ENCODE peak calls at places on chromosomes 2 and 18, in seven cellular contexts. One of them, this sample, is unnamed.

GRCh38 chr2:220811952-220812570 is 760.0 kb downstream of the EPHA4 start:
- DNase-seq in GM23338: no peak
- DNase-seq in psoas muscle: no peak
- DNase-seq in Peyer's patch: no peak
- DNase-seq in IMR-90: peak; percentile 75
- DNase-seq in neural progenitor cell: no peak
- DNase-seq in WERI-Rb-1: no peak
- DNase-seq in this sample: no peak

GRCh38 chr2:181130686-181131085 is 150.3 kb downstream of the UBE2E3 start:
- DNase-seq in GM23338: no peak
- DNase-seq in psoas muscle: no peak
- DNase-seq in Peyer's patch: no peak
- DNase-seq in IMR-90: no peak
- DNase-seq in neural progenitor cell: no peak
- DNase-seq in WERI-Rb-1: no peak
- DNase-seq in this sample: no peak

GRCh38 chr2:222915092-222915957 is 54.5 kb downstream of the ACSL3 start:
- DNase-seq in GM23338: no peak
- DNase-seq in psoas muscle: no peak
- DNase-seq in Peyer's patch: no peak
- DNase-seq in IMR-90: peak; percentile 41
- DNase-seq in neural progenitor cell: no peak
- DNase-seq in WERI-Rb-1: no peak
- DNase-seq in this sample: no peak

GRCh38 chr18:72100465-72100864 is 443.7 kb downstream of the CBLN2 start:
- DNase-seq in GM23338: no peak
- DNase-seq in psoas muscle: no peak
- DNase-seq in Peyer's patch: no peak
- DNase-seq in IMR-90: no peak
- DNase-seq in neural progenitor cell: peak; percentile 19
- DNase-seq in WERI-Rb-1: no peak
- DNase-seq in this sample: no peak

GRCh38 chr18:14922965-14923565 is 175.1 kb downstream of the ANKRD30B start:
- DNase-seq in GM23338: no peak
- DNase-seq in psoas muscle: no peak
- DNase-seq in Peyer's patch: no peak
- DNase-seq in IMR-90: no peak
- DNase-seq in neural progenitor cell: no peak
- DNase-seq in WERI-Rb-1: no peak
- DNase-seq in this sample: no peak

GRCh38 chr2:112187046-112187715 is 49.0 kb downstream of the FBLN7 start:
- DNase-seq in GM23338: no peak
- DNase-seq in psoas muscle: no peak
- DNase-seq in Peyer's patch: no peak
- DNase-seq in IMR-90: no peak
- DNase-seq in neural progenitor cell: no peak
- DNase-seq in WERI-Rb-1: no peak
- DNase-seq in this sample: no peak

GRCh38 chr18:48923746-48924580 is 26.8 kb downstream of the SMAD7 start:
- DNase-seq in GM23338: no peak
- DNase-seq in psoas muscle: no peak
- DNase-seq in Peyer's patch: peak; percentile 60
- DNase-seq in IMR-90: peak; percentile 69
- DNase-seq in neural progenitor cell: no peak
- DNase-seq in WERI-Rb-1: no peak
- DNase-seq in this sample: peak; percentile 46

GRCh38 chr18:2924920-2925319 is 78.1 kb downstream of the EMILIN2 start:
- DNase-seq in GM23338: no peak
- DNase-seq in psoas muscle: no peak
- DNase-seq in Peyer's patch: no peak
- DNase-seq in IMR-90: no peak
- DNase-seq in neural progenitor cell: no peak
- DNase-seq in WERI-Rb-1: no peak
- DNase-seq in this sample: no peak

GRCh38 chr18:77248873-77249582 is 620 bp upstream of the GALR1 start:
- DNase-seq in GM23338: peak; percentile 38
- DNase-seq in psoas muscle: no peak
- DNase-seq in Peyer's patch: no peak
- DNase-seq in IMR-90: no peak
- DNase-seq in neural progenitor cell: peak; percentile 44
- DNase-seq in WERI-Rb-1: peak; percentile 35
- DNase-seq in this sample: no peak

GRCh38 chr2:88450925-88451575 is 1.4 kb downstream of the FOXI3 start:
- DNase-seq in GM23338: peak; percentile 32
- DNase-seq in psoas muscle: no peak
- DNase-seq in Peyer's patch: no peak
- DNase-seq in IMR-90: no peak
- DNase-seq in neural progenitor cell: no peak
- DNase-seq in WERI-Rb-1: no peak
- DNase-seq in this sample: no peak

GRCh38 chr2:86622878-86623548 is 652 bp downstream of the RNF103 start:
- DNase-seq in GM23338: peak; percentile 43
- DNase-seq in psoas muscle: peak; percentile 82
- DNase-seq in Peyer's patch: peak; percentile 76
- DNase-seq in IMR-90: no peak
- DNase-seq in neural progenitor cell: no peak
- DNase-seq in WERI-Rb-1: peak; percentile 44
- DNase-seq in this sample: peak; percentile 25

GRCh38 chr2:62099050-62099449 is 96.9 kb upstream of the B3GNT2 start:
- DNase-seq in GM23338: no peak
- DNase-seq in psoas muscle: no peak
- DNase-seq in Peyer's patch: no peak
- DNase-seq in IMR-90: no peak
- DNase-seq in neural progenitor cell: no peak
- DNase-seq in WERI-Rb-1: no peak
- DNase-seq in this sample: no peak

GRCh38 chr2:23530121-23530908 is 145.3 kb downstream of the KLHL29 start:
- DNase-seq in GM23338: no peak
- DNase-seq in psoas muscle: no peak
- DNase-seq in Peyer's patch: no peak
- DNase-seq in IMR-90: no peak
- DNase-seq in neural progenitor cell: no peak
- DNase-seq in WERI-Rb-1: peak; percentile 91
- DNase-seq in this sample: no peak

GRCh38 chr18:53490019-53490418 is 734.5 kb downstream of the MBD2 start:
- DNase-seq in GM23338: no peak
- DNase-seq in psoas muscle: no peak
- DNase-seq in Peyer's patch: no peak
- DNase-seq in IMR-90: no peak
- DNase-seq in neural progenitor cell: no peak
- DNase-seq in WERI-Rb-1: no peak
- DNase-seq in this sample: no peak

GRCh38 chr2:112093216-112093615 is 38.1 kb downstream of the TMEM87B start:
- DNase-seq in GM23338: no peak
- DNase-seq in psoas muscle: no peak
- DNase-seq in Peyer's patch: no peak
- DNase-seq in IMR-90: peak; percentile 29
- DNase-seq in neural progenitor cell: no peak
- DNase-seq in WERI-Rb-1: no peak
- DNase-seq in this sample: no peak

GRCh38 chr2:121309801-121310200 is 24.8 kb upstream of the TFCP2L1 start:
- DNase-seq in GM23338: no peak
- DNase-seq in psoas muscle: no peak
- DNase-seq in Peyer's patch: no peak
- DNase-seq in IMR-90: no peak
- DNase-seq in neural progenitor cell: no peak
- DNase-seq in WERI-Rb-1: no peak
- DNase-seq in this sample: no peak

GRCh38 chr2:196101325-196101981 is 32.8 kb upstream of the DNAH7 start:
- DNase-seq in GM23338: no peak
- DNase-seq in psoas muscle: no peak
- DNase-seq in Peyer's patch: no peak
- DNase-seq in IMR-90: peak; percentile 74
- DNase-seq in neural progenitor cell: no peak
- DNase-seq in WERI-Rb-1: no peak
- DNase-seq in this sample: no peak

GRCh38 chr2:208657468-208657867 is 250.9 kb downstream of the PTH2R start:
- DNase-seq in GM23338: peak; percentile 54
- DNase-seq in psoas muscle: no peak
- DNase-seq in Peyer's patch: no peak
- DNase-seq in IMR-90: no peak
- DNase-seq in neural progenitor cell: peak; percentile 55
- DNase-seq in WERI-Rb-1: no peak
- DNase-seq in this sample: no peak

GRCh38 chr2:236659758-236660150 is 90.1 kb downstream of the ACKR3 start:
- DNase-seq in GM23338: no peak
- DNase-seq in psoas muscle: no peak
- DNase-seq in Peyer's patch: no peak
- DNase-seq in IMR-90: peak; percentile 34
- DNase-seq in neural progenitor cell: no peak
- DNase-seq in WERI-Rb-1: no peak
- DNase-seq in this sample: no peak

GRCh38 chr2:28951910-28952805 is 28.9 kb upstream of the TOGARAM2 start:
- DNase-seq in GM23338: peak; percentile 31
- DNase-seq in psoas muscle: peak; percentile 81
- DNase-seq in Peyer's patch: no peak
- DNase-seq in IMR-90: peak; percentile 18
- DNase-seq in neural progenitor cell: peak; percentile 50
- DNase-seq in WERI-Rb-1: no peak
- DNase-seq in this sample: no peak

GRCh38 chr2:149143734-149144133 is 105.2 kb downstream of the LYPD6B start:
- DNase-seq in GM23338: no peak
- DNase-seq in psoas muscle: no peak
- DNase-seq in Peyer's patch: no peak
- DNase-seq in IMR-90: no peak
- DNase-seq in neural progenitor cell: no peak
- DNase-seq in WERI-Rb-1: no peak
- DNase-seq in this sample: no peak

GRCh38 chr18:39555511-39555910 is 1989.9 kb upstream of the CELF4 start:
- DNase-seq in GM23338: no peak
- DNase-seq in psoas muscle: no peak
- DNase-seq in Peyer's patch: no peak
- DNase-seq in IMR-90: no peak
- DNase-seq in neural progenitor cell: no peak
- DNase-seq in WERI-Rb-1: no peak
- DNase-seq in this sample: no peak

DNA sequence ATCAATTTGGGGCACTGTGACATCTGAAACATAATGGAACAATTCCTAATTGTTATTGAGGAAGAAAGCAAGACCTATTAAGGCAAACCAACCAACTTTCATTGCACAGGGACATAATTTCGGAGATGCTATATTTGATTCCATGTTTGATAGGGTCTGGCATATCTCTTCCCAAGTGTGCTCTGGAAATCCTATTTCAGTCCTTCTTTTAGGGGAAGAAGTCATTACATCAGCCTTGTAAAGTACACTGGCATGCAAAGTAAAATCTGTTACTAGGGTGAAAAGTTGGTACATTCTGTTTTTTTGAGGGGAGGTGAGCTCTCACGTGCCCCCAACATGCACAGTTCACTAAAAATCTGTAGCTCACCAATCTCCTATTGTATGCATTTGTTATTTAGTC is 172.4 kb downstream of the SLC8A1 start:
- DNase-seq in GM23338: no peak
- DNase-seq in psoas muscle: no peak
- DNase-seq in Peyer's patch: no peak
- DNase-seq in IMR-90: no peak
- DNase-seq in neural progenitor cell: no peak
- DNase-seq in WERI-Rb-1: no peak
- DNase-seq in this sample: no peak
- H3K4me3 ChIP-seq in GM23338: no peak overlapping the region
- H3K4me3 ChIP-seq in psoas muscle: peak overlapping the region; percentile 4
- H3K4me3 ChIP-seq in Peyer's patch: no peak overlapping the region
- H3K4me3 ChIP-seq in IMR-90: no peak overlapping the region
- H3K4me3 ChIP-seq in neural progenitor cell: no peak overlapping the region
- H3K4me3 ChIP-seq in WERI-Rb-1: no peak overlapping the region
- H3K4me3 ChIP-seq in this sample: no peak overlapping the region

GRCh38 chr2:110994250-110994961 is 126.3 kb upstream of the BCL2L11 start:
- DNase-seq in GM23338: no peak
- DNase-seq in psoas muscle: no peak
- DNase-seq in Peyer's patch: no peak
- DNase-seq in IMR-90: no peak
- DNase-seq in neural progenitor cell: no peak
- DNase-seq in WERI-Rb-1: no peak
- DNase-seq in this sample: no peak
- H3K27ac ChIP-seq in GM23338: no peak overlapping the region
- H3K27ac ChIP-seq in psoas muscle: no peak overlapping the region
- H3K27ac ChIP-seq in Peyer's patch: no peak overlapping the region
- H3K27ac ChIP-seq in IMR-90: no peak overlapping the region
- H3K27ac ChIP-seq in neural progenitor cell: no peak overlapping the region
- H3K27ac ChIP-seq in WERI-Rb-1: no peak overlapping the region
- H3K27ac ChIP-seq in this sample: no peak overlapping the region

GRCh38 chr2:104120144-104120543 is 733.8 kb upstream of the POU3F3 start:
- DNase-seq in GM23338: no peak
- DNase-seq in psoas muscle: no peak
- DNase-seq in Peyer's patch: no peak
- DNase-seq in IMR-90: no peak
- DNase-seq in neural progenitor cell: no peak
- DNase-seq in WERI-Rb-1: no peak
- DNase-seq in this sample: no peak

GRCh38 chr2:104118889-104119288 is 735.0 kb upstream of the POU3F3 start:
- DNase-seq in GM23338: peak; percentile 41
- DNase-seq in psoas muscle: no peak
- DNase-seq in Peyer's patch: no peak
- DNase-seq in IMR-90: no peak
- DNase-seq in neural progenitor cell: no peak
- DNase-seq in WERI-Rb-1: no peak
- DNase-seq in this sample: no peak
- H3K4me3 ChIP-seq in GM23338: no peak overlapping the region
- H3K4me3 ChIP-seq in psoas muscle: no peak overlapping the region
- H3K4me3 ChIP-seq in Peyer's patch: no peak overlapping the region
- H3K4me3 ChIP-seq in IMR-90: no peak overlapping the region
- H3K4me3 ChIP-seq in neural progenitor cell: no peak overlapping the region
- H3K4me3 ChIP-seq in WERI-Rb-1: no peak overlapping the region
- H3K4me3 ChIP-seq in this sample: no peak overlapping the region

GRCh38 chr18:10044054-10044453 is 130.2 kb downstream of the VAPA start:
- DNase-seq in GM23338: peak; percentile 23
- DNase-seq in psoas muscle: no peak
- DNase-seq in Peyer's patch: no peak
- DNase-seq in IMR-90: no peak
- DNase-seq in neural progenitor cell: no peak
- DNase-seq in WERI-Rb-1: no peak
- DNase-seq in this sample: no peak

GRCh38 chr18:10042492-10042891 is 128.7 kb downstream of the VAPA start:
- DNase-seq in GM23338: no peak
- DNase-seq in psoas muscle: no peak
- DNase-seq in Peyer's patch: no peak
- DNase-seq in IMR-90: no peak
- DNase-seq in neural progenitor cell: no peak
- DNase-seq in WERI-Rb-1: no peak
- DNase-seq in this sample: no peak

GRCh38 chr18:10040287-10041011 is 126.6 kb downstream of the VAPA start:
- DNase-seq in GM23338: no peak
- DNase-seq in psoas muscle: no peak
- DNase-seq in Peyer's patch: no peak
- DNase-seq in IMR-90: peak; percentile 76
- DNase-seq in neural progenitor cell: no peak
- DNase-seq in WERI-Rb-1: no peak
- DNase-seq in this sample: no peak

GRCh38 chr18:10038268-10038667 is 124.5 kb downstream of the VAPA start:
- DNase-seq in GM23338: no peak
- DNase-seq in psoas muscle: no peak
- DNase-seq in Peyer's patch: no peak
- DNase-seq in IMR-90: no peak
- DNase-seq in neural progenitor cell: no peak
- DNase-seq in WERI-Rb-1: no peak
- DNase-seq in this sample: no peak

DNA sequence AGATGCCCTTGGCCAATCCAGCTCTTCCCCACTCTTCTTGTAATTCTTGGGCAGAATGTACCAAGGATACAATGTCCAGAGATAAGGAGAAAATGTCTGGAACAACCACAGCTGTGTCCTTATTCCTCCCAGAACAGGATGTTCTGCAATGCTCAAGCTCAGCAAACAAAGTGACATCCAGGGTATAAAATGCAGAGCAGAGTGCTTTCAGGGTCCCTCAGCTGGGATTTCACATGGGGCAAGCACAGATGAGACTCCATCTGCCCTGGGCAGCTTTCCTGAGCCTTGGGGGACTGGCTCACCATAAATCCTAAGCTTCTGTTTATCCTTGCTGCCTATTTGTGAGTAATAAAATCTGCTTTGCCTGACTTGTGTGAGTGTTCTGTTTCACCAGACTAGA is 127.4 kb downstream of the VAPA start:
- DNase-seq in GM23338: no peak
- DNase-seq in psoas muscle: peak; percentile 87
- DNase-seq in Peyer's patch: no peak
- DNase-seq in IMR-90: peak; percentile 57
- DNase-seq in neural progenitor cell: no peak
- DNase-seq in WERI-Rb-1: peak; percentile 86
- DNase-seq in this sample: no peak
- H3K27ac ChIP-seq in GM23338: no peak overlapping the region
- H3K27ac ChIP-seq in psoas muscle: no peak overlapping the region
- H3K27ac ChIP-seq in Peyer's patch: peak overlapping the region; percentile 47
- H3K27ac ChIP-seq in IMR-90: peak overlapping the region; percentile 55
- H3K27ac ChIP-seq in neural progenitor cell: no peak overlapping the region
- H3K27ac ChIP-seq in WERI-Rb-1: peak overlapping the region; percentile 75
- H3K27ac ChIP-seq in this sample: no peak overlapping the region